ENCODE peak calls at places on chromosomes 2 and 18, in five cellular contexts. I, F, H, Z and D are unnamed samples.

GRCh38 chr2:20291846-20292408 is 58.7 kb downstream of the PUM2 start:
- DNase-seq in F (no peak), Z (no peak), H (no peak), I (no peak), D (no peak)

GRCh38 chr2:64021578-64021977 is 2.4 kb upstream of the VPS54 start:
- DNase-seq in Z (no peak), H (no peak), F (no peak), I (no peak), D (no peak)

GRCh38 chr2:150047731-150048130 is 439.7 kb downstream of the RND3 start:
- DNase-seq in F (no peak), Z (no peak), H (no peak), I (no peak), D (no peak)

GRCh38 chr18:79869591-79870368 is 72.0 kb downstream of the KCNG2 start:
- DNase-seq in F (peak), I (no peak), H (no peak), Z (no peak), D (no peak)

GRCh38 chr18:75213610-75214009 is 3.0 kb downstream of the TSHZ1 start:
- DNase-seq in Z (no peak), H (no peak), I (peak), F (no peak), D (no peak)

GRCh38 chr2:23410596-23410995 is 25.6 kb downstream of the KLHL29 start:
- DNase-seq in I (no peak), F (peak), Z (no peak), H (no peak), D (no peak)

GRCh38 chr2:14756122-14756541 is 123.6 kb downstream of the LRATD1 start:
- DNase-seq in Z (no peak), F (no peak), I (no peak), H (no peak), D (no peak)

GRCh38 chr18:75218524-75218923 is 7.9 kb downstream of the TSHZ1 start:
- DNase-seq in Z (no peak), F (no peak), I (peak), H (no peak), D (no peak)

GRCh38 chr18:10261315-10262276 is 192.8 kb upstream of the APCDD1 start:
- DNase-seq in H (no peak), F (no peak), I (no peak), Z (no peak), D (no peak)

GRCh38 chr2:64024259-64024949 is 5.2 kb upstream of the VPS54 start:
- DNase-seq in F (no peak), Z (no peak), H (no peak), I (no peak), D (no peak)

GRCh38 chr2:102357975-102358374 is 2.4 kb downstream of the IL18R1 start:
- DNase-seq in I (no peak), H (no peak), Z (no peak), F (no peak), D (no peak)

GRCh38 chr2:63861220-63861822 is 19.6 kb downstream of the UGP2 start:
- DNase-seq in Z (peak), I (no peak), H (no peak), F (no peak), D (no peak)

GRCh38 chr18:25168011-25168410 is 184.0 kb downstream of the ZNF521 start:
- DNase-seq in I (peak), Z (no peak), F (no peak), H (no peak), D (no peak)